ENCODE peak calls at places on chromosomes 11 and 22, in four cellular contexts. Y is mesendoderm, A is adipocyte, G is stomach. P is an unnamed sample.

GRCh38 chr11:35919244-35919643 is 24.6 kb upstream of the LDLRAD3 start:
- DNase-seq in Y (peak), A (peak), G (no peak), P (no peak)

GRCh38 chr11:130379276-130379675 is 49.1 kb downstream of the ADAMTS8 start:
- DNase-seq in G (no peak), A (no peak), Y (no peak), P (peak)

GRCh38 chr11:329886-330253 is 9.2 kb upstream of the IFITM3 start:
- DNase-seq in A (no peak), G (no peak), Y (no peak), P (peak)

GRCh38 chr22:40224702-40225101 is 47.0 kb downstream of the TNRC6B start:
- DNase-seq in G (no peak), A (no peak), Y (no peak), P (no peak)

GRCh38 chr11:5380740-5381342 is 2.8 kb upstream of the OR51M1 start:
- DNase-seq in A (peak), G (peak), Y (peak), P (no peak)

GRCh38 chr11:70583781-70584218 is 185.5 kb downstream of the CTTN start:
- DNase-seq in A (no peak), Y (no peak), G (no peak), P (no peak)

GRCh38 chr11:122155001-122155400 is 39.0 kb upstream of the BLID start:
- DNase-seq in Y (no peak), A (no peak), G (no peak), P (no peak)

GRCh38 chr22:19817561-19818263 is 37.0 kb downstream of the GNB1L start:
- DNase-seq in A (no peak), Y (no peak), G (peak), P (no peak)

GRCh38 chr11:69877235-69877634 is 58.0 kb upstream of the FGF3 start:
- DNase-seq in G (no peak), A (no peak), Y (no peak), P (peak)

GRCh38 chr11:126310229-126310991 is 6.5 kb downstream of the DCPS start:
- DNase-seq in G (peak), Y (peak), A (peak), P (peak)

GRCh38 chr11:130718118-130718517 is 198.2 kb downstream of the SNX19 start:
- DNase-seq in Y (no peak), G (no peak), A (no peak), P (no peak)

GRCh38 chr11:116512841-116513240 is 259.9 kb downstream of the BUD13 start:
- DNase-seq in G (peak), Y (no peak), A (no peak), P (peak)

P was measured in coronary artery.